ENCODE peak calls at places on chromosomes 7 and 10, in ten cellular contexts. One of them, this sample, is unnamed.

GRCh38 chr10:44468525-44468924 is 83.6 kb upstream of the CXCL12 start:
- DNase-seq in cardiac muscle cell: no peak
- DNase-seq in tibial nerve: no peak
- DNase-seq in OCI-LY7: no peak
- DNase-seq in GM23338: no peak
- DNase-seq in IMR-90: no peak
- DNase-seq in tibial artery: no peak
- DNase-seq in GM06990: no peak
- DNase-seq in mucosa of descending colon: no peak
- DNase-seq in endodermal cell: no peak
- DNase-seq in this sample: no peak

GRCh38 chr10:75379234-75379724 is 22.3 kb downstream of the ZNF503 start:
- DNase-seq in tibial nerve: no peak
- DNase-seq in cardiac muscle cell: no peak
- DNase-seq in GM06990: no peak
- DNase-seq in GM23338: no peak
- DNase-seq in OCI-LY7: no peak
- DNase-seq in endodermal cell: no peak
- DNase-seq in mucosa of descending colon: no peak
- DNase-seq in tibial artery: no peak
- DNase-seq in IMR-90: no peak
- DNase-seq in this sample: no peak

GRCh38 chr10:34152434-34152833 is 662.7 kb downstream of the PARD3 start:
- DNase-seq in tibial nerve: no peak
- DNase-seq in mucosa of descending colon: no peak
- DNase-seq in cardiac muscle cell: no peak
- DNase-seq in GM06990: no peak
- DNase-seq in endodermal cell: no peak
- DNase-seq in IMR-90: no peak
- DNase-seq in OCI-LY7: no peak
- DNase-seq in GM23338: no peak
- DNase-seq in tibial artery: no peak
- DNase-seq in this sample: no peak

GRCh38 chr7:44980393-44981034 is 1.7 kb upstream of the MYO1G start:
- DNase-seq in endodermal cell: peak
- DNase-seq in OCI-LY7: peak
- DNase-seq in GM23338: no peak
- DNase-seq in cardiac muscle cell: peak
- DNase-seq in mucosa of descending colon: no peak
- DNase-seq in tibial nerve: no peak
- DNase-seq in GM06990: peak
- DNase-seq in tibial artery: no peak
- DNase-seq in IMR-90: peak
- DNase-seq in this sample: peak

GRCh38 chr7:100208911-100209408 is 10.8 kb upstream of the PVRIG start:
- DNase-seq in mucosa of descending colon: no peak
- DNase-seq in cardiac muscle cell: no peak
- DNase-seq in tibial artery: no peak
- DNase-seq in OCI-LY7: no peak
- DNase-seq in endodermal cell: no peak
- DNase-seq in GM23338: peak
- DNase-seq in GM06990: peak
- DNase-seq in tibial nerve: no peak
- DNase-seq in IMR-90: no peak
- DNase-seq in this sample: peak

GRCh38 chr10:121608669-121609190 is 10.5 kb upstream of the FGFR2 start:
- DNase-seq in IMR-90: no peak
- DNase-seq in OCI-LY7: peak
- DNase-seq in tibial nerve: no peak
- DNase-seq in mucosa of descending colon: peak
- DNase-seq in GM06990: peak
- DNase-seq in endodermal cell: peak
- DNase-seq in cardiac muscle cell: peak
- DNase-seq in GM23338: peak
- DNase-seq in tibial artery: peak
- DNase-seq in this sample: peak

GRCh38 chr10:58158806-58159205 is 108.9 kb downstream of the IPMK start:
- DNase-seq in GM06990: no peak
- DNase-seq in tibial nerve: no peak
- DNase-seq in IMR-90: peak
- DNase-seq in mucosa of descending colon: no peak
- DNase-seq in endodermal cell: no peak
- DNase-seq in tibial artery: no peak
- DNase-seq in cardiac muscle cell: peak
- DNase-seq in GM23338: no peak
- DNase-seq in OCI-LY7: no peak
- DNase-seq in this sample: no peak

GRCh38 chr10:43226441-43226840 is 40.4 kb downstream of the RASGEF1A start:
- DNase-seq in tibial nerve: no peak
- DNase-seq in IMR-90: no peak
- DNase-seq in OCI-LY7: no peak
- DNase-seq in endodermal cell: peak
- DNase-seq in cardiac muscle cell: no peak
- DNase-seq in GM06990: no peak
- DNase-seq in tibial artery: peak
- DNase-seq in GM23338: no peak
- DNase-seq in mucosa of descending colon: peak
- DNase-seq in this sample: no peak

GRCh38 chr10:91043173-91043910 is 122.5 kb upstream of the ANKRD1 start:
- DNase-seq in OCI-LY7: peak
- DNase-seq in GM23338: peak
- DNase-seq in IMR-90: peak
- DNase-seq in tibial artery: no peak
- DNase-seq in endodermal cell: no peak
- DNase-seq in cardiac muscle cell: peak
- DNase-seq in tibial nerve: no peak
- DNase-seq in GM06990: no peak
- DNase-seq in mucosa of descending colon: no peak
- DNase-seq in this sample: peak

GRCh38 chr10:132138596-132138995 is 48.2 kb upstream of the DPYSL4 start:
- DNase-seq in endodermal cell: no peak
- DNase-seq in GM06990: no peak
- DNase-seq in mucosa of descending colon: peak
- DNase-seq in IMR-90: no peak
- DNase-seq in OCI-LY7: no peak
- DNase-seq in tibial nerve: no peak
- DNase-seq in tibial artery: peak
- DNase-seq in cardiac muscle cell: no peak
- DNase-seq in GM23338: no peak
- DNase-seq in this sample: no peak

GRCh38 chr10:116101616-116102015 is 171.4 kb downstream of the GFRA1 start:
- DNase-seq in cardiac muscle cell: no peak
- DNase-seq in tibial nerve: no peak
- DNase-seq in GM23338: no peak
- DNase-seq in IMR-90: peak
- DNase-seq in OCI-LY7: no peak
- DNase-seq in tibial artery: no peak
- DNase-seq in mucosa of descending colon: no peak
- DNase-seq in endodermal cell: no peak
- DNase-seq in GM06990: no peak
- DNase-seq in this sample: no peak

GRCh38 chr7:70241776-70242175 is 643.5 kb downstream of the AUTS2 start:
- DNase-seq in IMR-90: no peak
- DNase-seq in tibial nerve: no peak
- DNase-seq in GM23338: peak
- DNase-seq in GM06990: no peak
- DNase-seq in mucosa of descending colon: no peak
- DNase-seq in endodermal cell: no peak
- DNase-seq in OCI-LY7: no peak
- DNase-seq in tibial artery: no peak
- DNase-seq in cardiac muscle cell: no peak
- DNase-seq in this sample: no peak

GRCh38 chr7:4871930-4872675 is 10.3 kb upstream of the PAPOLB start:
- DNase-seq in endodermal cell: no peak
- DNase-seq in GM23338: no peak
- DNase-seq in GM06990: no peak
- DNase-seq in tibial artery: no peak
- DNase-seq in cardiac muscle cell: peak
- DNase-seq in tibial nerve: no peak
- DNase-seq in IMR-90: no peak
- DNase-seq in OCI-LY7: no peak
- DNase-seq in mucosa of descending colon: no peak
- DNase-seq in this sample: no peak

GRCh38 chr10:94423627-94424026 is 21.3 kb downstream of the TBC1D12 start:
- DNase-seq in IMR-90: peak
- DNase-seq in endodermal cell: no peak
- DNase-seq in mucosa of descending colon: no peak
- DNase-seq in GM06990: no peak
- DNase-seq in tibial artery: no peak
- DNase-seq in OCI-LY7: no peak
- DNase-seq in GM23338: no peak
- DNase-seq in tibial nerve: no peak
- DNase-seq in cardiac muscle cell: peak
- DNase-seq in this sample: no peak

GRCh38 chr10:94425942-94426341 is 23.6 kb downstream of the TBC1D12 start:
- DNase-seq in GM23338: no peak
- DNase-seq in IMR-90: no peak
- DNase-seq in OCI-LY7: no peak
- DNase-seq in GM06990: no peak
- DNase-seq in tibial artery: no peak
- DNase-seq in tibial nerve: no peak
- DNase-seq in cardiac muscle cell: no peak
- DNase-seq in endodermal cell: no peak
- DNase-seq in mucosa of descending colon: no peak
- DNase-seq in this sample: no peak

GRCh38 chr10:94420516-94420915 is 18.2 kb downstream of the TBC1D12 start:
- DNase-seq in tibial artery: no peak
- DNase-seq in GM23338: no peak
- DNase-seq in IMR-90: no peak
- DNase-seq in endodermal cell: no peak
- DNase-seq in tibial nerve: no peak
- DNase-seq in mucosa of descending colon: no peak
- DNase-seq in GM06990: no peak
- DNase-seq in cardiac muscle cell: no peak
- DNase-seq in OCI-LY7: no peak
- DNase-seq in this sample: no peak

GRCh38 chr10:94420998-94421397 is 18.7 kb downstream of the TBC1D12 start:
- DNase-seq in cardiac muscle cell: no peak
- DNase-seq in tibial artery: no peak
- DNase-seq in GM06990: no peak
- DNase-seq in IMR-90: no peak
- DNase-seq in GM23338: no peak
- DNase-seq in mucosa of descending colon: no peak
- DNase-seq in tibial nerve: no peak
- DNase-seq in endodermal cell: no peak
- DNase-seq in OCI-LY7: no peak
- DNase-seq in this sample: no peak

DNA sequence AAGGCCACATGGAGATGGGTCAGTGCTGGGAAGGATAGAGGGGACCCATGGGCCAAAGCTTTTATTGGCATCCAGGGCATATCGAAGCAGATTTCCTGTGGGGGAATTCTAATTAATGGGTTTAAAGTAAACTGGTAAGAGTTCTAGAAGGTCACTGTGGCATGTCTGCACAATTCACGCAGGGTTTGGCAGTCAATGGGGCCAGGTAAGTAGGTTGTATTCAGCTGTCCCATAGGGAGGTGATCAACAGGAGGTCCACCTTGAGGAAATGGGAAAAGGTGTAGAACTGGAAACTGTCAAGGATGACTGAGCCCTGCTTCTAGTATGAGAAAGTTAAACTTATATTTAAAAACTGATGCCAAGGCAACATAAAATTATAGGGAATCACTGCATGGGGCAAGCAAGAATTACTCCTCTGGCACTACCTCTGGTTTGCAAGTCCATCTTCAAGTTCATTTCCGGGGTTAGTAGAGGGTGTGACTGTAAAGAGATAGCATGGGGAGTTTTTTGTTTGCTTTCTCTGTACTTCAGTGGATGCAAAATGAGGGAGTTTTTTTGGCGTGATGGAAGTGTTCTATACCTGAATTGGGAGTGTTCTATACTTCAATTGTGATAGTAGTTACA is 22.5 kb downstream of the TBC1D12 start:
- DNase-seq in IMR-90: no peak
- DNase-seq in mucosa of descending colon: no peak
- DNase-seq in GM23338: no peak
- DNase-seq in endodermal cell: no peak
- DNase-seq in GM06990: no peak
- DNase-seq in tibial artery: no peak
- DNase-seq in tibial nerve: no peak
- DNase-seq in OCI-LY7: no peak
- DNase-seq in cardiac muscle cell: no peak
- DNase-seq in this sample: no peak
- H3K4me3 ChIP-seq in IMR-90: no peak
- H3K4me3 ChIP-seq in mucosa of descending colon: no peak
- H3K4me3 ChIP-seq in GM23338: no peak
- H3K4me3 ChIP-seq in endodermal cell: no peak
- H3K4me3 ChIP-seq in GM06990: no peak
- H3K4me3 ChIP-seq in tibial artery: no peak
- H3K4me3 ChIP-seq in tibial nerve: no peak
- H3K4me3 ChIP-seq in OCI-LY7: no peak
- H3K4me3 ChIP-seq in cardiac muscle cell: no peak
- H3K4me3 ChIP-seq in this sample: no peak

DNA sequence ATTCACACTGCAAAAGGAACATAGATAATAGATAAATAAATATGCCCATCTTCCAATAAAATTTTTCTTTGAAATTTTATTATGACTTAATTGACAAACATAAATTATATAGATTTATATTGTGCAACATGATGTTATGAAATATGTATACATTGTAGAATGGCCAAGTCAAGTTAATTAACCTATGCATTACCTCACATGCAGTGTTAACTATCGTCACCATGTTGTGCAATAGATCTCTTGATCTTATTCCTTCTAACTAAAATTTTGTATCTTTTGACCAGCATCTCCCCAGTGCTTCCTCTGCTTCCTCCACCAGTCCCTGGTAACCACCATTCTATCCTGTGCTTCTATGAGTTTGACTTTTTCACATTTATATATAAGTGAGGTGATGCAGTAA is 259.6 kb downstream of the SUGCT start:
- DNase-seq in endodermal cell: no peak
- DNase-seq in GM23338: no peak
- DNase-seq in cardiac muscle cell: no peak
- DNase-seq in OCI-LY7: no peak
- DNase-seq in tibial nerve: no peak
- DNase-seq in mucosa of descending colon: no peak
- DNase-seq in IMR-90: no peak
- DNase-seq in GM06990: no peak
- DNase-seq in tibial artery: no peak
- DNase-seq in this sample: no peak
- TF ChIP-seq CTCF in endodermal cell: no peak
- TF ChIP-seq CTCF in GM23338: no peak
- TF ChIP-seq CTCF in cardiac muscle cell: no peak
- TF ChIP-seq CTCF in OCI-LY7: no peak
- TF ChIP-seq CTCF in tibial nerve: no peak
- TF ChIP-seq CTCF in mucosa of descending colon: no peak
- TF ChIP-seq CTCF in IMR-90: no peak
- TF ChIP-seq CTCF in GM06990: no peak
- TF ChIP-seq CTCF in tibial artery: no peak
- TF ChIP-seq CTCF in this sample: no peak

GRCh38 chr10:22599636-22600228 is 114.6 kb downstream of the PIP4K2A start:
- DNase-seq in IMR-90: no peak
- DNase-seq in OCI-LY7: no peak
- DNase-seq in tibial nerve: no peak
- DNase-seq in mucosa of descending colon: no peak
- DNase-seq in GM23338: no peak
- DNase-seq in tibial artery: no peak
- DNase-seq in endodermal cell: no peak
- DNase-seq in cardiac muscle cell: no peak
- DNase-seq in GM06990: no peak
- DNase-seq in this sample: no peak
- H3K4me3 ChIP-seq in IMR-90: no peak
- H3K4me3 ChIP-seq in OCI-LY7: no peak
- H3K4me3 ChIP-seq in tibial nerve: no peak
- H3K4me3 ChIP-seq in mucosa of descending colon: no peak
- H3K4me3 ChIP-seq in GM23338: no peak
- H3K4me3 ChIP-seq in tibial artery: no peak
- H3K4me3 ChIP-seq in endodermal cell: no peak
- H3K4me3 ChIP-seq in cardiac muscle cell: no peak
- H3K4me3 ChIP-seq in GM06990: no peak
- H3K4me3 ChIP-seq in this sample: no peak

GRCh38 chr7:38424750-38425463 is 151.5 kb upstream of the TARP start:
- DNase-seq in mucosa of descending colon: no peak
- DNase-seq in tibial nerve: no peak
- DNase-seq in cardiac muscle cell: peak
- DNase-seq in endodermal cell: no peak
- DNase-seq in IMR-90: peak
- DNase-seq in GM06990: no peak
- DNase-seq in OCI-LY7: no peak
- DNase-seq in GM23338: peak
- DNase-seq in tibial artery: no peak
- DNase-seq in this sample: no peak
- TF ChIP-seq CTCF in mucosa of descending colon: no peak
- TF ChIP-seq CTCF in tibial nerve: no peak
- TF ChIP-seq CTCF in cardiac muscle cell: peak
- TF ChIP-seq CTCF in endodermal cell: peak
- TF ChIP-seq CTCF in IMR-90: peak
- TF ChIP-seq CTCF in GM06990: no peak
- TF ChIP-seq CTCF in OCI-LY7: peak
- TF ChIP-seq CTCF in GM23338: peak
- TF ChIP-seq CTCF in tibial artery: no peak
- TF ChIP-seq CTCF in this sample: no peak